ENCODE peak calls at places on chromosomes 12 and 14, in seven cellular contexts. M, Z, L, A, D, U and Q are unnamed samples.
A peak's percentile ranks its signal among the peaks of the same experiment; 100 is the strongest.

GRCh38 chr14:90644882-90645281 is 171.3 kb downstream of the TTC7B start:
- DNase-seq in M (no peak), Z (peak; percentile 80), L (no peak), A (peak; percentile 32), D (peak; percentile 54), U (peak; percentile 71), Q (no peak)

GRCh38 chr12:43930032-43930431 is 94.2 kb downstream of the TMEM117 start:
- DNase-seq in M (no peak), Z (no peak), L (no peak), A (no peak), D (no peak), U (no peak), Q (no peak)

GRCh38 chr12:44015333-44015941 is 179.6 kb downstream of the TMEM117 start:
- DNase-seq in M (peak; percentile 23), Z (peak; percentile 66), L (no peak), A (peak; percentile 70), D (no peak), U (no peak), Q (peak; percentile 51)

GRCh38 chr14:75254381-75254821 is 24.2 kb upstream of the FOS start:
- DNase-seq in M (no peak), Z (no peak), L (no peak), A (peak; percentile 37), D (no peak), U (peak; percentile 88), Q (no peak)

GRCh38 chr12:42921741-42922511 is 332.4 kb upstream of the PRICKLE1 start:
- DNase-seq in M (peak; percentile 9), Z (peak; percentile 77), L (no peak), A (peak; percentile 13), D (no peak), U (no peak), Q (no peak)

GRCh38 chr12:46506198-46506597 is 133.6 kb upstream of the SLC38A2 start:
- DNase-seq in M (no peak), Z (no peak), L (no peak), A (no peak), D (no peak), U (no peak), Q (no peak)

GRCh38 chr12:66115083-66115600 is 15.4 kb downstream of the LLPH start:
- DNase-seq in M (no peak), Z (no peak), L (no peak), A (no peak), D (no peak), U (no peak), Q (no peak)

GRCh38 chr12:56321027-56321426 is 5.2 kb upstream of the CNPY2 start:
- DNase-seq in M (no peak), Z (peak; percentile 24), L (no peak), A (no peak), D (no peak), U (no peak), Q (no peak)

GRCh38 chr12:30415777-30416176 is 279.9 kb downstream of the IPO8 start:
- DNase-seq in M (no peak), Z (no peak), L (no peak), A (no peak), D (no peak), U (no peak), Q (no peak)

GRCh38 chr14:105059035-105059916 is 6.0 kb downstream of the GPR132 start:
- DNase-seq in M (peak; percentile 47), Z (no peak), L (peak; percentile 45), A (no peak), D (peak; percentile 48), U (no peak), Q (no peak)

GRCh38 chr12:1918875-1919236 is 404 bp upstream of the CACNA2D4 start:
- DNase-seq in M (peak; percentile 17), Z (no peak), L (no peak), A (no peak), D (no peak), U (no peak), Q (no peak)

GRCh38 chr14:20631023-20631820 is 10.3 kb downstream of the OR6S1 start:
- DNase-seq in M (no peak), Z (peak; percentile 70), L (no peak), A (peak; percentile 72), D (no peak), U (no peak), Q (peak; percentile 69)

GRCh38 chr14:99708449-99708848 is 24.4 kb downstream of the CYP46A1 start:
- DNase-seq in M (no peak), Z (no peak), L (no peak), A (no peak), D (no peak), U (no peak), Q (no peak)

GRCh38 chr12:86669010-86669409 is 412.8 kb upstream of the MGAT4C start:
- DNase-seq in M (no peak), Z (no peak), L (no peak), A (no peak), D (no peak), U (no peak), Q (no peak)

GRCh38 chr12:40351976-40352375 is 127.2 kb downstream of the LRRK2 start:
- DNase-seq in M (no peak), Z (peak; percentile 0), L (no peak), A (no peak), D (no peak), U (no peak), Q (no peak)

GRCh38 chr12:122326597-122326996 is 60.3 kb upstream of the VPS33A start:
- DNase-seq in M (no peak), Z (no peak), L (no peak), A (no peak), D (no peak), U (no peak), Q (no peak)

GRCh38 chr14:56002316-56002715 is 115.9 kb upstream of the PELI2 start:
- DNase-seq in M (no peak), Z (peak; percentile 23), L (no peak), A (peak; percentile 14), D (no peak), U (no peak), Q (no peak)

GRCh38 chr12:94140556-94140955 is 7.8 kb upstream of the PLXNC1 start:
- DNase-seq in M (peak; percentile 58), Z (peak; percentile 10), L (peak; percentile 25), A (peak; percentile 27), D (no peak), U (no peak), Q (peak; percentile 20)

GRCh38 chr14:54756656-54757392 is 145.8 kb downstream of the GCH1 start:
- DNase-seq in M (no peak), Z (no peak), L (no peak), A (no peak), D (no peak), U (no peak), Q (no peak)

GRCh38 chr14:31986405-31986804 is 90.7 kb upstream of the ARHGAP5 start:
- DNase-seq in M (no peak), Z (no peak), L (no peak), A (no peak), D (no peak), U (no peak), Q (no peak)

GRCh38 chr14:64770751-64771150 is 66.5 kb downstream of the PLEKHG3 start:
- DNase-seq in M (no peak), Z (no peak), L (no peak), A (no peak), D (no peak), U (no peak), Q (no peak)
- H3K27me3 ChIP-seq in M (no peaks in the 10 kb centered on the region), Z (peaks cover 28% of the 10 kb centered on the region), L (no peaks in the 10 kb centered on the region), A (no peaks in the 10 kb centered on the region), D (no peaks in the 10 kb centered on the region), U (no peaks in the 10 kb centered on the region), Q (no peaks in the 10 kb centered on the region)

GRCh38 chr12:99389751-99390150 is 257.8 kb upstream of the GARIN6 start:
- DNase-seq in M (no peak), Z (no peak), L (no peak), A (no peak), D (no peak), U (no peak), Q (no peak)

GRCh38 chr12:99387661-99388060 is 259.9 kb upstream of the GARIN6 start:
- DNase-seq in M (no peak), Z (no peak), L (no peak), A (no peak), D (no peak), U (no peak), Q (no peak)

GRCh38 chr12:99390707-99391106 is 256.8 kb upstream of the GARIN6 start:
- DNase-seq in M (peak; percentile 54), Z (no peak), L (no peak), A (no peak), D (no peak), U (no peak), Q (peak; percentile 5)

GRCh38 chr12:99393763-99394162 is 253.8 kb upstream of the GARIN6 start:
- DNase-seq in M (no peak), Z (no peak), L (no peak), A (no peak), D (no peak), U (no peak), Q (no peak)

GRCh38 chr12:99392091-99392850 is 255.3 kb upstream of the GARIN6 start:
- DNase-seq in M (no peak), Z (no peak), L (no peak), A (no peak), D (no peak), U (no peak), Q (no peak)
- H3K4me1 ChIP-seq in M (peaks cover 3% of the 10 kb centered on the region), Z (no peaks in the 10 kb centered on the region), L (no peaks in the 10 kb centered on the region), A (no peaks in the 10 kb centered on the region), D (no peaks in the 10 kb centered on the region), U (no peaks in the 10 kb centered on the region), Q (no peaks in the 10 kb centered on the region)

DNA sequence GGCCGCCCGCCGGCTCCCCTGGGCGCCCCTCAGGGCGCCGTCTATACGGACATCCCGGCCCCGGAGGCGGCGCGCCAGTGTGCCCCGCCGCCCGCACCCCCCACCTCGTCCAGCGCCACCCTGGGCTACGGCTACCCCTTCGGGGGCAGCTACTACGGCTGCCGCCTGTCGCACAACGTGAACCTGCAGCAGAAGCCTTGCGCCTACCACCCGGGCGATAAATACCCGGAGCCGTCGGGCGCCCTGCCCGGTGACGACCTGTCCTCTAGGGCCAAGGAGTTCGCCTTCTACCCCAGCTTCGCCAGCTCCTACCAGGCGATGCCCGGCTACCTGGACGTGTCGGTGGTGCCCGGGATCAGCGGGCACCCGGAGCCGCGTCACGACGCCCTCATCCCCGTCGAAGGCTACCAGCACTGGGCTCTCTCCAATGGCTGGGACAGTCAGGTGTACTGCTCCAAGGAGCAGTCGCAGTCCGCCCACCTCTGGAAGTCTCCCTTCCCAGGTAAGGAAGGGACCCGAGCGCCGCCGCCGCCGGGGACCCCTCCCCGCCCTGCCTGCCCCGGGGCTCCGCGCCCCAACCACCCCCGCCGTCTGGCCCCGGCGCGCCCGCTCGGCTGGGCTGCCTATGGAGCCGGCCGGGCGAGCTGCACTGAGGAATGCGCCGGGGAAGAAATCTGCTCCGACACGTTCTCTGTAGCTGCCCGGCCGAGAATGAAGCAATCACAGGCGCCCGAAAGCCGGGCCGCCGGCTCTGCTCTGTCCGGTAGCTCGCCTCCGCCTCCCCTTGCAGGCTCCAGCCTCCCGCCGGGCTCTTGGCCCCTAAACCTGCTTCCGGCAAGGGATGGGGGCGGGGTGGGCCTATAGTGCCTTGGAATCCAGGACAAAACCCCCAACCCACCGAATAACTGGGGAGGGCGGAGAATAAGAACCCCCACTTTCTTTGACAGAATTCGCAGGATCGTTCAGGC is 794 bp downstream of the HOXC13 start:
- DNase-seq in M (peak; percentile 35), Z (no peak), L (no peak), A (peak; percentile 78), D (no peak), U (no peak), Q (peak; percentile 65)
- H3K27me3 ChIP-seq in M (peaks cover 98% of the 10 kb centered on the region), Z (peaks cover 87% of the 10 kb centered on the region), L (peaks cover 68% of the 10 kb centered on the region), A (peaks cover 99% of the 10 kb centered on the region), D (peaks cover 100% of the 10 kb centered on the region), U (peaks cover 100% of the 10 kb centered on the region), Q (peaks cover 12% of the 10 kb centered on the region)

DNA sequence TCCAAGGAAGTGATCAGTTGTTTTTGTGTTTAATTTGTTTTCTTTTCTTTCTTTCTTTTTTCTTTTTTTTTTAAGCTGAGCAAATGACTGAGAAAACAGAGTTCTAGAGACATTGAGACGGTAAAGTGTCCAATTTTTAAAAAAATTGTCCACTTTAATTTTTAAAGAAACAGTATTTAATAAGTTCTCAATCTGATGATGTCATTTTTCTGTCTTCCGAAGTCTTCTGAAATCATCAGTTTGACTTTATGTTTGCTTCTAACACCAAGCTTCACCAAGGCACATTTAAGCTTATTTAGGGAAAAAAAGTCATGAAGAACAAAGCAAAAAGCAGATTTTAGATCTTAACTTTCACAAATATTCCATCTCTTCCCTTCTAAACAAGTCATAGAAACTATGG is 63.4 kb upstream of the RTRAF start:
- DNase-seq in M (no peak), Z (no peak), L (no peak), A (no peak), D (no peak), U (no peak), Q (no peak)
- H3K4me1 ChIP-seq in M (peaks cover 7% of the 10 kb centered on the region), Z (peaks cover 8% of the 10 kb centered on the region), L (peaks cover 64% of the 10 kb centered on the region), A (no peaks in the 10 kb centered on the region), D (peaks cover 10% of the 10 kb centered on the region), U (no peaks in the 10 kb centered on the region), Q (no peaks in the 10 kb centered on the region)